ENCODE peak calls at places on chromosome 9, in six cellular contexts. C, K, S, U, X and H are unnamed samples.
A peak's percentile ranks its signal among the peaks of the same experiment; 100 is the strongest.

GRCh38 chr9:92147030-92147853 is 32.0 kb upstream of the SPTLC1 start:
- DNase-seq in C (peak; percentile 92), K (peak; percentile 65), S (peak; percentile 70), U (peak; percentile 68), X (peak; percentile 96), H (no peak)

GRCh38 chr9:116124472-116125040 is 29.0 kb upstream of the PAPPA start:
- DNase-seq in C (peak; percentile 68), K (no peak), S (no peak), U (peak; percentile 18), X (no peak), H (no peak)

GRCh38 chr9:125700791-125701190 is 6.2 kb downstream of the MAPKAP1 start:
- DNase-seq in C (peak; percentile 68), K (peak; percentile 66), S (no peak), U (peak; percentile 59), X (peak; percentile 70), H (no peak)

GRCh38 chr9:120563044-120563443 is 16.9 kb downstream of the CDK5RAP2 start:
- DNase-seq in C (no peak), K (no peak), S (no peak), U (no peak), X (no peak), H (no peak)

GRCh38 chr9:75239176-75239575 is 150.9 kb downstream of the OSTF1 start:
- DNase-seq in C (peak; percentile 74), K (no peak), S (peak; percentile 60), U (no peak), X (peak; percentile 8), H (no peak)

GRCh38 chr9:114291064-114291474 is 31.8 kb upstream of the ORM1 start:
- DNase-seq in C (peak; percentile 65), K (peak; percentile 79), S (peak; percentile 75), U (peak; percentile 71), X (peak; percentile 48), H (peak; percentile 81)

GRCh38 chr9:133961226-133962165 is 30.6 kb downstream of the VAV2 start:
- DNase-seq in C (no peak), K (no peak), S (no peak), U (no peak), X (no peak), H (no peak)

GRCh38 chr9:132214027-132214622 is 52.3 kb downstream of the NTNG2 start:
- DNase-seq in C (peak; percentile 95), K (peak; percentile 72), S (peak; percentile 70), U (peak; percentile 96), X (peak; percentile 97), H (peak; percentile 90)

GRCh38 chr9:130128251-130128650 is 44.0 kb upstream of the NCS1 start:
- DNase-seq in C (no peak), K (no peak), S (no peak), U (no peak), X (no peak), H (no peak)

GRCh38 chr9:36401179-36401740 is 1.2 kb upstream of the RNF38 start:
- DNase-seq in C (peak; percentile 90), K (peak; percentile 83), S (peak; percentile 69), U (peak; percentile 83), X (peak; percentile 71), H (peak; percentile 94)

GRCh38 chr9:82597225-82598158 is 465.4 kb downstream of the RASEF start:
- DNase-seq in C (no peak), K (no peak), S (no peak), U (peak; percentile 24), X (peak; percentile 50), H (no peak)

GRCh38 chr9:113775714-113776113 is 100.4 kb upstream of the ZNF618 start:
- DNase-seq in C (no peak), K (no peak), S (no peak), U (peak; percentile 11), X (no peak), H (no peak)

GRCh38 chr9:131668439-131669233 is 71.2 kb downstream of the RAPGEF1 start:
- DNase-seq in C (peak; percentile 85), K (no peak), S (peak; percentile 53), U (no peak), X (peak; percentile 88), H (peak; percentile 69)

GRCh38 chr9:25206027-25206426 is 472.2 kb downstream of the TUSC1 start:
- DNase-seq in C (no peak), K (no peak), S (no peak), U (no peak), X (no peak), H (no peak)

GRCh38 chr9:93154293-93154903 is 20.3 kb upstream of the NINJ1 start:
- DNase-seq in C (peak; percentile 37), K (peak; percentile 87), S (peak; percentile 57), U (peak; percentile 75), X (no peak), H (peak; percentile 80)

GRCh38 chr9:128685636-128686489 is 3.2 kb upstream of the SET start:
- DNase-seq in C (no peak), K (no peak), S (no peak), U (no peak), X (no peak), H (no peak)

GRCh38 chr9:114953917-114954316 is 23.5 kb upstream of the TNFSF8 start:
- DNase-seq in C (peak; percentile 93), K (no peak), S (peak; percentile 83), U (peak; percentile 25), X (peak; percentile 81), H (no peak)

GRCh38 chr9:27497883-27498553 is 26.1 kb upstream of the IFNK start:
- DNase-seq in C (no peak), K (no peak), S (no peak), U (no peak), X (no peak), H (no peak)

GRCh38 chr9:124392254-124392653 is 23.0 kb downstream of the PSMB7 start:
- DNase-seq in C (no peak), K (no peak), S (no peak), U (no peak), X (no peak), H (no peak)

GRCh38 chr9:122180633-122181032 is 20.9 kb downstream of the MORN5 start:
- DNase-seq in C (peak; percentile 91), K (no peak), S (peak; percentile 70), U (no peak), X (peak; percentile 82), H (no peak)

GRCh38 chr9:135098400-135099105 is 11.1 kb downstream of the OLFM1 start:
- DNase-seq in C (peak; percentile 38), K (peak; percentile 85), S (peak; percentile 4), U (peak; percentile 79), X (no peak), H (no peak)

GRCh38 chr9:99216073-99216472 is 5.7 kb downstream of the ALG2 start:
- DNase-seq in C (no peak), K (no peak), S (no peak), U (no peak), X (no peak), H (no peak)

GRCh38 chr9:129414377-129415021 is 206.4 kb downstream of the C9orf50 start:
- DNase-seq in C (peak; percentile 86), K (no peak), S (no peak), U (no peak), X (peak; percentile 41), H (no peak)

GRCh38 chr9:134344068-134344820 is 18.0 kb downstream of the RXRA start:
- DNase-seq in C (no peak), K (no peak), S (no peak), U (no peak), X (peak; percentile 67), H (no peak)

GRCh38 chr9:72589684-72590555 is 68.5 kb downstream of the TMC1 start:
- DNase-seq in C (peak; percentile 21), K (no peak), S (no peak), U (no peak), X (peak; percentile 64), H (no peak)
- H3K9ac ChIP-seq in C (no peak overlapping the region), K (no peak overlapping the region), S (no peak overlapping the region), U (no peak overlapping the region), X (no peak overlapping the region), H (no peak overlapping the region)

DNA sequence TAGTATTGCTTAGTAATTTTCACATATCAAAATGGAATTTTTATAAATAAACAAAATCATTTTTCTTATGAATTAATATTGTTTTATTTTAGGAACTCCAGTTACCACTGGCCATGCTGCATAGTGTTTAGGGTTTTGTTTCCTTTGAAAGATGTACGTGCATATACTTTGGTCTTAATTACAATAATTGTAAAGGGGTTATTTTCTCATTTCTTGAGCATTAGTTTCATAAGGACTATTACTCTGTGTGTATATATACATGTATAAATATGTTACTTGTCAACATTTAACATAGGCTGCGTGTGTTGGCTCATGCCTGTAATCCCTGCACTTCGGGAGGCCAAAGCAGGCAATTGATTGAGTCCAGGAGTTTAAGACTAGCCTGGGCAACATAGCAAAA is 21.6 kb downstream of the ACO1 start:
- DNase-seq in C (no peak), K (no peak), S (no peak), U (no peak), X (no peak), H (no peak)
- H3K9ac ChIP-seq in C (no peak overlapping the region), K (no peak overlapping the region), S (no peak overlapping the region), U (no peak overlapping the region), X (no peak overlapping the region), H (no peak overlapping the region)

DNA sequence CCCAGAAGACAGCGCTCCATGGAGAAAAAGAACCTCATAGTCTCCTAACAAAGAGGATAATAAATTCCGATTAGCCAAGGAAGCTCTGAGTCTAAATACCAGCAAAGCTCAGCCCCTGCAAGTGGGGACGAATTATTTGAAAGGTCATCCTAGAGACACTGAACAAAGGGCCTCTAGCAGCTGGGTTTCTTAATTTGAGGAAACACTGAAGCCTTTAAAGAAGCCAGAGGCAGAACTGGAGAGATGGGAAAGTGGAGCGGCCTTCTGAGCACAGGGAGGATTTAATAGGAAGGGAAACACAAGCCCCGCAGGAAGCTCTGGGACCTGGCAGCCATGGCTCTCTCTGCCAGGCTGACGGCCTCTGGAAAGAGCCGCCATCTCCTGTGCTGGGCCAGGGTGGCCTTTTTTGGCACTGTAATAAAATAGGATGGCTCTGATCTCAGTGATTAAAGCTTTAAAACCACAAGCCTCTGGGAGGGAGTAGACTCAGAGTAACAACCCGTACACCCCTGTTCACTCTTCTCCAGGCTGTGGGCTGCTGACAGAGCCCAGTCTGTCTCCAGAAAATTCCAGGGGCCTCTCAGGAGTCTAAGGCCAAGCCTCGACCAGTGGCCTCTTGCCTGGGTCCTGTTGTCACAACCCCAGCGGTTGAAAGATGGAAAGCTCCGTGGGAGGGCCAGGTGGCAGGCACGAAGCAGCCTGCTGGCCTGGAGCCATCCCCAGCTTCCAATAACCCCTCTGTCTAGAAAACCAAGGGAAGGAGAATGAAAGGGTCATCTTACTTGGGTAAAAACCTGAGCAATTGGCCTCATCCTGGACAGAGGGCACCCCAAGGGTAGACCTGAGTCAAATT is 286.8 kb upstream of the ZNF462 start:
- DNase-seq in C (no peak), K (no peak), S (no peak), U (no peak), X (no peak), H (no peak)
- H3K9ac ChIP-seq in C (no peak overlapping the region), K (no peak overlapping the region), S (no peak overlapping the region), U (no peak overlapping the region), X (no peak overlapping the region), H (no peak overlapping the region)

GRCh38 chr9:108612510-108612909 is 243.3 kb downstream of the ACTL7B start:
- DNase-seq in C (no peak), K (no peak), S (no peak), U (no peak), X (no peak), H (no peak)

GRCh38 chr9:108606408-108606807 is 249.4 kb downstream of the ACTL7B start:
- DNase-seq in C (peak; percentile 66), K (no peak), S (no peak), U (no peak), X (peak; percentile 10), H (no peak)

GRCh38 chr9:108609227-108609894 is 246.4 kb downstream of the ACTL7B start:
- DNase-seq in C (peak; percentile 66), K (no peak), S (peak; percentile 41), U (no peak), X (peak; percentile 17), H (no peak)

GRCh38 chr9:108607607-108608006 is 248.2 kb downstream of the ACTL7B start:
- DNase-seq in C (no peak), K (no peak), S (no peak), U (no peak), X (no peak), H (no peak)

GRCh38 chr9:108609895-108610253 is 245.9 kb downstream of the ACTL7B start:
- DNase-seq in C (no peak), K (no peak), S (no peak), U (no peak), X (no peak), H (no peak)
- H3K9ac ChIP-seq in C (no peak overlapping the region), K (no peak overlapping the region), S (no peak overlapping the region), U (no peak overlapping the region), X (no peak overlapping the region), H (no peak overlapping the region)